ENCODE peak calls at places on chromosomes 16 and 17, in seven cellular contexts. One of them, this sample, is unnamed.

GRCh38 chr16:4980691-4981090 is 22.6 kb downstream of the SEC14L5 start:
- DNase-seq in adipocyte: no peak
- DNase-seq in Calu3: no peak
- DNase-seq in Caco-2: no peak
- DNase-seq in fibroblast of pulmonary artery: no peak
- DNase-seq in CD4-positive, CD25-positive, alpha-beta regulatory T cell: no peak
- DNase-seq in HTR-8/SVneo: no peak
- DNase-seq in this sample: no peak

GRCh38 chr16:3519581-3519980 is 18.8 kb downstream of the CLUAP1 start:
- DNase-seq in Calu3: no peak
- DNase-seq in CD4-positive, CD25-positive, alpha-beta regulatory T cell: no peak
- DNase-seq in Caco-2: no peak
- DNase-seq in adipocyte: no peak
- DNase-seq in HTR-8/SVneo: no peak
- DNase-seq in fibroblast of pulmonary artery: no peak
- DNase-seq in this sample: no peak

GRCh38 chr16:20886320-20886719 is 13.8 kb downstream of the DCUN1D3 start:
- DNase-seq in fibroblast of pulmonary artery: no peak
- DNase-seq in Caco-2: no peak
- DNase-seq in HTR-8/SVneo: no peak
- DNase-seq in CD4-positive, CD25-positive, alpha-beta regulatory T cell: no peak
- DNase-seq in adipocyte: no peak
- DNase-seq in Calu3: no peak
- DNase-seq in this sample: no peak

GRCh38 chr17:82085031-82085861 is 12.8 kb downstream of the FASN start:
- DNase-seq in HTR-8/SVneo: no peak
- DNase-seq in Caco-2: no peak
- DNase-seq in CD4-positive, CD25-positive, alpha-beta regulatory T cell: no peak
- DNase-seq in adipocyte: no peak
- DNase-seq in Calu3: no peak
- DNase-seq in fibroblast of pulmonary artery: no peak
- DNase-seq in this sample: no peak

GRCh38 chr16:75559564-75560372 is 3.7 kb upstream of the TMEM231 start:
- DNase-seq in CD4-positive, CD25-positive, alpha-beta regulatory T cell: no peak
- DNase-seq in fibroblast of pulmonary artery: peak
- DNase-seq in adipocyte: peak
- DNase-seq in Calu3: no peak
- DNase-seq in HTR-8/SVneo: no peak
- DNase-seq in Caco-2: no peak
- DNase-seq in this sample: no peak

GRCh38 chr16:83272201-83272600 is 535.6 kb upstream of the HSBP1 start:
- DNase-seq in adipocyte: peak
- DNase-seq in HTR-8/SVneo: no peak
- DNase-seq in Caco-2: no peak
- DNase-seq in fibroblast of pulmonary artery: peak
- DNase-seq in CD4-positive, CD25-positive, alpha-beta regulatory T cell: no peak
- DNase-seq in Calu3: no peak
- DNase-seq in this sample: no peak

GRCh38 chr16:59045496-59045895 is 311.4 kb upstream of the GOT2 start:
- DNase-seq in HTR-8/SVneo: no peak
- DNase-seq in adipocyte: no peak
- DNase-seq in fibroblast of pulmonary artery: no peak
- DNase-seq in Calu3: no peak
- DNase-seq in CD4-positive, CD25-positive, alpha-beta regulatory T cell: no peak
- DNase-seq in Caco-2: no peak
- DNase-seq in this sample: no peak

GRCh38 chr17:12815642-12816141 is 26.4 kb downstream of the ARHGAP44 start:
- DNase-seq in fibroblast of pulmonary artery: no peak
- DNase-seq in Caco-2: no peak
- DNase-seq in Calu3: no peak
- DNase-seq in adipocyte: no peak
- DNase-seq in HTR-8/SVneo: no peak
- DNase-seq in CD4-positive, CD25-positive, alpha-beta regulatory T cell: no peak
- DNase-seq in this sample: no peak

GRCh38 chr16:81214745-81215166 is 23.7 kb upstream of the BCO1 start:
- DNase-seq in Calu3: peak
- DNase-seq in fibroblast of pulmonary artery: peak
- DNase-seq in HTR-8/SVneo: no peak
- DNase-seq in adipocyte: peak
- DNase-seq in CD4-positive, CD25-positive, alpha-beta regulatory T cell: no peak
- DNase-seq in Caco-2: peak
- DNase-seq in this sample: peak

GRCh38 chr17:42116705-42117396 is 4.3 kb downstream of the KAT2A start:
- DNase-seq in Caco-2: peak
- DNase-seq in Calu3: peak
- DNase-seq in adipocyte: peak
- DNase-seq in CD4-positive, CD25-positive, alpha-beta regulatory T cell: peak
- DNase-seq in fibroblast of pulmonary artery: peak
- DNase-seq in HTR-8/SVneo: peak
- DNase-seq in this sample: peak